ENCODE peak calls at places on chromosomes 13 and 19, in ten cellular contexts. G is HCT116, L is AG04450, C is endothelial cell, E is omental fat pad, U is thyroid gland, O is tibial nerve, Q is glutamatergic neuron, Y is GM13976, W is AG09319. S is an unnamed sample.

GRCh38 chr19:49357186-49357585 is 5.0 kb downstream of the TEAD2 start:
- DNase-seq in G (no peak), L (no peak), C (no peak), E (no peak), U (no peak), O (no peak), Q (no peak), Y (no peak), W (no peak), S (no peak)

GRCh38 chr13:21139374-21139773 is 37.0 kb downstream of the SKA3 start:
- DNase-seq in G (no peak), L (no peak), C (no peak), E (no peak), U (peak), O (no peak), Q (no peak), Y (no peak), W (no peak), S (no peak)

GRCh38 chr13:102970542-102970941 is 95.7 kb downstream of the SLC10A2 start:
- DNase-seq in G (no peak), L (no peak), C (no peak), E (no peak), U (no peak), O (no peak), Q (no peak), Y (peak), W (no peak), S (no peak)

GRCh38 chr19:40213251-40213793 is 4.9 kb downstream of the TTC9B start:
- DNase-seq in G (no peak), L (no peak), C (no peak), E (no peak), U (no peak), O (no peak), Q (no peak), Y (no peak), W (no peak), S (no peak)

GRCh38 chr13:41503386-41503785 is 46.0 kb downstream of the RGCC start:
- DNase-seq in G (no peak), L (no peak), C (no peak), E (no peak), U (no peak), O (no peak), Q (no peak), Y (no peak), W (no peak), S (no peak)

GRCh38 chr13:93218583-93218982 is 8.0 kb upstream of the GPC6 start:
- DNase-seq in G (no peak), L (no peak), C (no peak), E (no peak), U (no peak), O (no peak), Q (no peak), Y (no peak), W (no peak), S (no peak)

GRCh38 chr13:70473912-70474311 is 365.7 kb upstream of the KLHL1 start:
- DNase-seq in G (no peak), L (no peak), C (no peak), E (no peak), U (no peak), O (no peak), Q (no peak), Y (no peak), W (no peak), S (no peak)

GRCh38 chr19:7905298-7905697 is 1.6 kb downstream of the MAP2K7 start:
- DNase-seq in G (no peak), L (no peak), C (no peak), E (no peak), U (no peak), O (no peak), Q (no peak), Y (no peak), W (no peak), S (no peak)

GRCh38 chr13:107421951-107422350 is 793.4 kb downstream of the LIG4 start:
- DNase-seq in G (no peak), L (no peak), C (no peak), E (no peak), U (no peak), O (no peak), Q (no peak), Y (no peak), W (no peak), S (no peak)

GRCh38 chr19:44657211-44657921 is 13.7 kb downstream of the PVR start:
- DNase-seq in G (no peak), L (no peak), C (peak), E (peak), U (peak), O (peak), Q (peak), Y (peak), W (no peak), S (peak)

GRCh38 chr19:32532233-32532632 is 48.8 kb upstream of the PDCD5 start:
- DNase-seq in G (no peak), L (no peak), C (no peak), E (no peak), U (no peak), O (no peak), Q (no peak), Y (no peak), W (no peak), S (no peak)

GRCh38 chr13:87889241-87889640 is 218.1 kb downstream of the SLITRK5 start:
- DNase-seq in G (no peak), L (no peak), C (no peak), E (no peak), U (no peak), O (no peak), Q (no peak), Y (no peak), W (no peak), S (no peak)

GRCh38 chr13:28564030-28564429 is 69.1 kb upstream of the FLT1 start:
- DNase-seq in G (no peak), L (no peak), C (no peak), E (no peak), U (peak), O (no peak), Q (no peak), Y (no peak), W (no peak), S (no peak)

GRCh38 chr13:34469212-34469983 is 472.7 kb upstream of the NBEA start:
- DNase-seq in G (no peak), L (no peak), C (no peak), E (no peak), U (no peak), O (no peak), Q (no peak), Y (no peak), W (no peak), S (no peak)

DNA sequence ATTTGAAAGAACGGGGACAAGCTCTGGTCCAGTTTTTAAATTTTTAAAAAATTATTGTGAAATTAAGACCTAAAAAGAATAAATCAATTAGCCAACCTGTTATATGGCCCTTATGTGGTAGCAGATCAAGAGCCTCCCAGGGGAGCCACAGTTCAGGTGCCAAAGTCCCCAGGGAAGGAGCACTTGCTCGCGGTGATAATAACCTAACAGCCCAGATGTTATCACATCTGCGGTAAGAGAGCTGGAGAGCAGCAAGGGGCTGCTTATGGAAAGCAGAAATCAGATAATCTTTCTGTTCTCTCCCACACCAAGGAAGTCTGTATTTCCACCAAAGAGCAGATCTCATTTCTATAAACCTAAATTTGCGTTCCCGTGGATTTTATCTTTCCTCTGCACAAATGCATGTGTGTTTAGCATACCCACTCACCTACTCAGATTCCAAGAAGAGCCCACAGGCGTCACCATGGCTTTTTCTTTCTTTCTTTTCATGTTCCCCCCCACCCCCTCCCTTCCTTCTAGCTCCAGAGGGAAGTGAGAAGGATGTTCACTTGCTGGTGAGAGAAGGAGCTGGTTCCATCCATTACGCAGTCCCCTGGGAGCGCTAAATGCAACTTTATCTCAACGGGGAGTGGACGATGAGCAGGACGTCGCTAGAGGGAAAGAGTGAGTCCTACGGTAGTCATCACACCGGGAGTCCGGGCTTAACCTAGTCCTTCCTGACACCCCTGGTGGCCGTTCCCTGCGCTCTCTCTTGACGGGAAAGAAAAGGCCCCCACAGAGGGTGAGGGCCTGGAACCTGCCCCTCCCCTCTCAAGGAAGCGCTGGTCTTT is 1.6 kb upstream of the POU4F1 start:
- DNase-seq in G (no peak), L (no peak), C (no peak), E (no peak), U (no peak), O (no peak), Q (peak), Y (no peak), W (no peak), S (no peak)
- TF ChIP-seq CTCF in G (no peak), L (no peak), C (no peak), E (no peak), U (no peak), O (no peak), Q (peak), Y (no peak), W (no peak), S (no peak)

DNA sequence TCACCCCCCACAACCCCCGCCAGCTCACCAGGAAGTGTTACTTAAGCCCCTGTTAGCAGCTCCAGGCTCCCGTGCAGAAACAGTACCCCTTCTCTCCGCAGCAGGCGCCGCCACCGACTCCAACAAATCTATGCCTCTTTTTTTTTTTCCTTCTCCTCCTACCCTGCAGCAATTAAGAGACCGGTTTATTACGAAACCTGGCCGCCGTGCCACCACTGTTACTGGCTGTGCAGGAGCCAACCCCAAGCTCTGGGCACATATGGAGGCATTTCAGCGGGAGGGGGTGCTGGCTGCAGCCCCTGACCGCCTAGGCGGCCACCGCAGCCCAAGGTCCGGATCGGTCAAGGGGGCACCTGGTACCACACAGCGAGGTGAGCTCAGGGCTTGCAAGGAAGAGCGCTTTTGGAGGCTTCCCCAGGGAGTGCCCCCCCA is 2.4 kb downstream of the GADD45B start:
- DNase-seq in G (no peak), L (no peak), C (no peak), E (peak), U (peak), O (peak), Q (peak), Y (peak), W (no peak), S (peak)
- TF ChIP-seq CTCF in G (no peak), L (peak), C (no peak), E (no peak), U (no peak), O (no peak), Q (no peak), Y (no peak), W (peak), S (peak)

DNA sequence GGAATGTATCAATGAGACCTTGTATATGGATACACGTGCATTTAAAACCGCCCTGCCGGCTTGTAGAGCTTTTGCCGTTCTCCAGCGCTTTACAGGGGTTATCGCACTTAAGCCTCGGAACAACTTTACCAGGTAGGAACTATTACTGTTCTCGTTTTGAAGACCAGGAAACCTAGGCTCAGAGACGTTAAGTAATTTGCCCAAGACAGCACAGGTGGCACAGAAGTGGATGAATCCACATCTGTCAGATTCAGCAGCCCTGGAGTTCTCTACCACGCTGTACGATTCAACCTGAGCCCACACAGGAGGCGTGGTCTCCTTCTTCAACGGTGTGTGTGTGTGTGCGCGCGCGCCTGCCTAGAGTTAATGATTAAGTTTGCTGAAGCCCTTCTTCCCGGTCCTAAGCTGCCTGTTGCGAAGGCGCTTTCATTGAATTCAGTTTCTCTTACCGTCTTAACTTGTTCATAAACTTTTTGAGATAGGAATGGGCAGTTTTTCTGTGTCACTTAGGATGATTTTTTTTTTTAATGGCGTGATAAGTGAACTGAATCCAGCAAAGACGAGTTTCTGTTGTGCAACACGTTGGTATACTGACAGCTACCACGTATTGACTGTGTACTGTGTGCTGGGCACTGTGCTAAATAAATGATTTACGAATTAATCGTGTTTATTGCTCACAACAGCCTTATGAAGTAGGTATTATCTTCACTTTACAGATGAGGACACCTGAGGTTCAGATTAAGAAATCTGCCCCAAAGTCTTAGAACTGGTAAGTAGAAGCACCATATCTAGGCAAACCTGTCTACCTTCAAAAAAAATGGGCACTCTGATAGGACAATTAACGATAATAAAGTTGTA is 67.4 kb downstream of the KCNRG start:
- DNase-seq in G (peak), L (no peak), C (peak), E (peak), U (peak), O (peak), Q (peak), Y (peak), W (no peak), S (no peak)
- TF ChIP-seq CTCF in G (no peak), L (no peak), C (no peak), E (no peak), U (no peak), O (no peak), Q (no peak), Y (no peak), W (no peak), S (no peak)

GRCh38 chr19:46353730-46354528 is 7.0 kb downstream of the PPP5C start:
- DNase-seq in G (no peak), L (no peak), C (no peak), E (no peak), U (no peak), O (no peak), Q (no peak), Y (no peak), W (no peak), S (no peak)
- TF ChIP-seq CTCF in G (no peak), L (no peak), C (no peak), E (no peak), U (no peak), O (no peak), Q (no peak), Y (no peak), W (no peak), S (no peak)

GRCh38 chr19:28710278-28710677 is 502.7 kb downstream of the UQCRFS1 start:
- DNase-seq in G (peak), L (peak), C (no peak), E (no peak), U (no peak), O (peak), Q (no peak), Y (no peak), W (peak), S (no peak)
- TF ChIP-seq CTCF in G (peak), L (peak), C (peak), E (no peak), U (peak), O (peak), Q (peak), Y (peak), W (peak), S (peak)

DNA sequence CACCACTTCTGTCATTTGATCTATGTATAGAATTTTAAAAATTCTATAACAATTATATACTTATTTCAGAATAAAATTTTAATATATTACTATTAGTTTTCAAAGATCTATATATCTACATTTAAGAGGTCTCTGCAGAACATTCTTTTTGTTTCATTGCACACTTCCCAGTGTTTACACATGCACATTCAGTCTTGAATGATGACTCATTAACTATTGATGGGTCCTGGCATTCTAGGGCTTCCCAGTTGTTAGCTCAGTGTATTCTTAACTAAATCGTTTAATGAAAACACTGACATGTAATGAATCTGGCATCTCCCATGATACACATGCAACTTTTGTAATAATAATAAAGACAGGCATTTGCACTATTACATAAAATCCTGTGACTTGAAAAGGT is 324.6 kb downstream of the KLF12 start:
- DNase-seq in G (no peak), L (peak), C (no peak), E (no peak), U (no peak), O (no peak), Q (no peak), Y (no peak), W (no peak), S (no peak)
- TF ChIP-seq CTCF in G (no peak), L (no peak), C (no peak), E (no peak), U (no peak), O (no peak), Q (no peak), Y (no peak), W (no peak), S (no peak)

S was measured in breast epithelium.